ENCODE peak calls at places on chromosomes 5 and 9, in ten cellular contexts. One of them, this sample, is unnamed.

GRCh38 chr5:143695244-143695885 is 116.6 kb upstream of the HMHB1 start:
- DNase-seq in IMR-90: peak; percentile 79
- DNase-seq in AG10803: no peak
- DNase-seq in A549: no peak
- DNase-seq in PC-3: no peak
- DNase-seq in uterus: no peak
- DNase-seq in fibroblast of mammary gland: peak; percentile 58
- DNase-seq in mucosa of descending colon: no peak
- DNase-seq in aorta: no peak
- DNase-seq in CD8-positive, alpha-beta T cell: no peak
- DNase-seq in this sample: no peak

GRCh38 chr5:44536650-44537260 is 147.5 kb upstream of the FGF10 start:
- DNase-seq in IMR-90: peak; percentile 17
- DNase-seq in AG10803: peak; percentile 37
- DNase-seq in A549: peak; percentile 10
- DNase-seq in PC-3: peak; percentile 78
- DNase-seq in uterus: no peak
- DNase-seq in fibroblast of mammary gland: peak; percentile 78
- DNase-seq in mucosa of descending colon: peak; percentile 25
- DNase-seq in aorta: no peak
- DNase-seq in CD8-positive, alpha-beta T cell: no peak
- DNase-seq in this sample: no peak

GRCh38 chr5:3613726-3614125 is 18.1 kb downstream of the IRX1 start:
- DNase-seq in IMR-90: no peak
- DNase-seq in AG10803: no peak
- DNase-seq in A549: no peak
- DNase-seq in PC-3: no peak
- DNase-seq in uterus: no peak
- DNase-seq in fibroblast of mammary gland: no peak
- DNase-seq in mucosa of descending colon: no peak
- DNase-seq in aorta: no peak
- DNase-seq in CD8-positive, alpha-beta T cell: no peak
- DNase-seq in this sample: no peak

GRCh38 chr9:14395300-14396082 is 81.5 kb upstream of the NFIB start:
- DNase-seq in IMR-90: no peak
- DNase-seq in AG10803: no peak
- DNase-seq in A549: no peak
- DNase-seq in PC-3: no peak
- DNase-seq in uterus: no peak
- DNase-seq in fibroblast of mammary gland: no peak
- DNase-seq in mucosa of descending colon: no peak
- DNase-seq in aorta: no peak
- DNase-seq in CD8-positive, alpha-beta T cell: no peak
- DNase-seq in this sample: no peak

GRCh38 chr5:157562111-157562581 is 13.4 kb downstream of the ADAM19 start:
- DNase-seq in IMR-90: peak; percentile 63
- DNase-seq in AG10803: peak; percentile 81
- DNase-seq in A549: no peak
- DNase-seq in PC-3: no peak
- DNase-seq in uterus: no peak
- DNase-seq in fibroblast of mammary gland: peak; percentile 80
- DNase-seq in mucosa of descending colon: no peak
- DNase-seq in aorta: peak; percentile 91
- DNase-seq in CD8-positive, alpha-beta T cell: no peak
- DNase-seq in this sample: peak; percentile 60

GRCh38 chr5:88436290-88436689 is 167.6 kb upstream of the TMEM161B start:
- DNase-seq in IMR-90: no peak
- DNase-seq in AG10803: no peak
- DNase-seq in A549: no peak
- DNase-seq in PC-3: peak; percentile 21
- DNase-seq in uterus: no peak
- DNase-seq in fibroblast of mammary gland: no peak
- DNase-seq in mucosa of descending colon: no peak
- DNase-seq in aorta: no peak
- DNase-seq in CD8-positive, alpha-beta T cell: no peak
- DNase-seq in this sample: no peak

GRCh38 chr5:132260714-132261615 is 3.5 kb downstream of the PDLIM4 start:
- DNase-seq in IMR-90: peak; percentile 96
- DNase-seq in AG10803: peak; percentile 73
- DNase-seq in A549: no peak
- DNase-seq in PC-3: peak; percentile 80
- DNase-seq in uterus: peak; percentile 72
- DNase-seq in fibroblast of mammary gland: peak; percentile 98
- DNase-seq in mucosa of descending colon: peak; percentile 48
- DNase-seq in aorta: peak; percentile 84
- DNase-seq in CD8-positive, alpha-beta T cell: peak; percentile 11
- DNase-seq in this sample: peak; percentile 92

GRCh38 chr5:172743112-172743959 is 27.7 kb downstream of the DUSP1 start:
- DNase-seq in IMR-90: no peak
- DNase-seq in AG10803: no peak
- DNase-seq in A549: no peak
- DNase-seq in PC-3: no peak
- DNase-seq in uterus: no peak
- DNase-seq in fibroblast of mammary gland: no peak
- DNase-seq in mucosa of descending colon: no peak
- DNase-seq in aorta: no peak
- DNase-seq in CD8-positive, alpha-beta T cell: no peak
- DNase-seq in this sample: no peak

GRCh38 chr5:497090-497489 is 27.2 kb downstream of the SLC9A3 start:
- DNase-seq in IMR-90: no peak
- DNase-seq in AG10803: no peak
- DNase-seq in A549: no peak
- DNase-seq in PC-3: no peak
- DNase-seq in uterus: no peak
- DNase-seq in fibroblast of mammary gland: no peak
- DNase-seq in mucosa of descending colon: no peak
- DNase-seq in aorta: no peak
- DNase-seq in CD8-positive, alpha-beta T cell: no peak
- DNase-seq in this sample: no peak

GRCh38 chr9:16708638-16709435 is 161.6 kb downstream of the BNC2 start:
- DNase-seq in IMR-90: peak; percentile 74
- DNase-seq in AG10803: no peak
- DNase-seq in A549: no peak
- DNase-seq in PC-3: no peak
- DNase-seq in uterus: no peak
- DNase-seq in fibroblast of mammary gland: peak; percentile 80
- DNase-seq in mucosa of descending colon: no peak
- DNase-seq in aorta: no peak
- DNase-seq in CD8-positive, alpha-beta T cell: no peak
- DNase-seq in this sample: no peak

GRCh38 chr5:140725799-140726471 is 25.7 kb downstream of the ZMAT2 start:
- DNase-seq in IMR-90: peak; percentile 94
- DNase-seq in AG10803: peak; percentile 89
- DNase-seq in A549: peak; percentile 90
- DNase-seq in PC-3: no peak
- DNase-seq in uterus: peak; percentile 35
- DNase-seq in fibroblast of mammary gland: peak; percentile 96
- DNase-seq in mucosa of descending colon: peak; percentile 30
- DNase-seq in aorta: peak; percentile 77
- DNase-seq in CD8-positive, alpha-beta T cell: peak; percentile 28
- DNase-seq in this sample: peak; percentile 58

GRCh38 chr9:114588671-114589526 is 1.3 kb downstream of the ATP6V1G1 start:
- DNase-seq in IMR-90: peak; percentile 84
- DNase-seq in AG10803: peak; percentile 43
- DNase-seq in A549: no peak
- DNase-seq in PC-3: peak; percentile 55
- DNase-seq in uterus: no peak
- DNase-seq in fibroblast of mammary gland: peak; percentile 76
- DNase-seq in mucosa of descending colon: peak; percentile 15
- DNase-seq in aorta: no peak
- DNase-seq in CD8-positive, alpha-beta T cell: no peak
- DNase-seq in this sample: no peak

GRCh38 chr9:138046641-138047301 is 169.2 kb downstream of the CACNA1B start:
- DNase-seq in IMR-90: no peak
- DNase-seq in AG10803: no peak
- DNase-seq in A549: no peak
- DNase-seq in PC-3: no peak
- DNase-seq in uterus: no peak
- DNase-seq in fibroblast of mammary gland: no peak
- DNase-seq in mucosa of descending colon: no peak
- DNase-seq in aorta: no peak
- DNase-seq in CD8-positive, alpha-beta T cell: no peak
- DNase-seq in this sample: no peak

GRCh38 chr5:12111263-12111662 is 207.0 kb upstream of the CTNND2 start:
- DNase-seq in IMR-90: no peak
- DNase-seq in AG10803: no peak
- DNase-seq in A549: no peak
- DNase-seq in PC-3: no peak
- DNase-seq in uterus: no peak
- DNase-seq in fibroblast of mammary gland: no peak
- DNase-seq in mucosa of descending colon: no peak
- DNase-seq in aorta: no peak
- DNase-seq in CD8-positive, alpha-beta T cell: no peak
- DNase-seq in this sample: no peak
- H3K4me3 ChIP-seq in IMR-90: no peak overlapping the region
- H3K4me3 ChIP-seq in AG10803: no peak overlapping the region
- H3K4me3 ChIP-seq in A549: no peak overlapping the region
- H3K4me3 ChIP-seq in PC-3: no peak overlapping the region
- H3K4me3 ChIP-seq in uterus: no peak overlapping the region
- H3K4me3 ChIP-seq in fibroblast of mammary gland: no peak overlapping the region
- H3K4me3 ChIP-seq in mucosa of descending colon: no peak overlapping the region
- H3K4me3 ChIP-seq in aorta: no peak overlapping the region
- H3K4me3 ChIP-seq in CD8-positive, alpha-beta T cell: no peak overlapping the region
- H3K4me3 ChIP-seq in this sample: no peak overlapping the region

GRCh38 chr9:110179734-110180133 is 28.2 kb downstream of the C9orf152 start:
- DNase-seq in IMR-90: peak; percentile 86
- DNase-seq in AG10803: peak; percentile 82
- DNase-seq in A549: peak; percentile 11
- DNase-seq in PC-3: peak; percentile 62
- DNase-seq in uterus: no peak
- DNase-seq in fibroblast of mammary gland: peak; percentile 86
- DNase-seq in mucosa of descending colon: no peak
- DNase-seq in aorta: no peak
- DNase-seq in CD8-positive, alpha-beta T cell: no peak
- DNase-seq in this sample: peak; percentile 72

GRCh38 chr9:110180713-110181434 is 27.1 kb downstream of the C9orf152 start:
- DNase-seq in IMR-90: peak; percentile 80
- DNase-seq in AG10803: no peak
- DNase-seq in A549: no peak
- DNase-seq in PC-3: peak; percentile 79
- DNase-seq in uterus: peak; percentile 55
- DNase-seq in fibroblast of mammary gland: peak; percentile 90
- DNase-seq in mucosa of descending colon: peak; percentile 63
- DNase-seq in aorta: peak; percentile 78
- DNase-seq in CD8-positive, alpha-beta T cell: no peak
- DNase-seq in this sample: peak; percentile 56

GRCh38 chr9:110178281-110178680 is 29.7 kb downstream of the C9orf152 start:
- DNase-seq in IMR-90: no peak
- DNase-seq in AG10803: no peak
- DNase-seq in A549: no peak
- DNase-seq in PC-3: peak; percentile 51
- DNase-seq in uterus: no peak
- DNase-seq in fibroblast of mammary gland: no peak
- DNase-seq in mucosa of descending colon: no peak
- DNase-seq in aorta: no peak
- DNase-seq in CD8-positive, alpha-beta T cell: no peak
- DNase-seq in this sample: no peak

GRCh38 chr9:110183208-110184145 is 24.5 kb downstream of the C9orf152 start:
- DNase-seq in IMR-90: peak; percentile 77
- DNase-seq in AG10803: peak; percentile 73
- DNase-seq in A549: peak; percentile 79
- DNase-seq in PC-3: peak; percentile 80
- DNase-seq in uterus: peak; percentile 57
- DNase-seq in fibroblast of mammary gland: peak; percentile 81
- DNase-seq in mucosa of descending colon: peak; percentile 83
- DNase-seq in aorta: no peak
- DNase-seq in CD8-positive, alpha-beta T cell: peak; percentile 8
- DNase-seq in this sample: peak; percentile 35

GRCh38 chr9:110180386-110180712 is 27.6 kb downstream of the C9orf152 start:
- DNase-seq in IMR-90: no peak
- DNase-seq in AG10803: peak; percentile 90
- DNase-seq in A549: no peak
- DNase-seq in PC-3: no peak
- DNase-seq in uterus: no peak
- DNase-seq in fibroblast of mammary gland: no peak
- DNase-seq in mucosa of descending colon: no peak
- DNase-seq in aorta: no peak
- DNase-seq in CD8-positive, alpha-beta T cell: no peak
- DNase-seq in this sample: no peak
- H3K4me3 ChIP-seq in IMR-90: no peak overlapping the region
- H3K4me3 ChIP-seq in AG10803: no peak overlapping the region
- H3K4me3 ChIP-seq in A549: no peak overlapping the region
- H3K4me3 ChIP-seq in PC-3: no peak overlapping the region
- H3K4me3 ChIP-seq in uterus: no peak overlapping the region
- H3K4me3 ChIP-seq in fibroblast of mammary gland: no peak overlapping the region
- H3K4me3 ChIP-seq in mucosa of descending colon: no peak overlapping the region
- H3K4me3 ChIP-seq in aorta: no peak overlapping the region
- H3K4me3 ChIP-seq in CD8-positive, alpha-beta T cell: no peak overlapping the region
- H3K4me3 ChIP-seq in this sample: no peak overlapping the region

GRCh38 chr5:175385691-175386360 is 58.2 kb downstream of the DRD1 start:
- DNase-seq in IMR-90: peak; percentile 69
- DNase-seq in AG10803: peak; percentile 3
- DNase-seq in A549: no peak
- DNase-seq in PC-3: peak; percentile 85
- DNase-seq in uterus: no peak
- DNase-seq in fibroblast of mammary gland: no peak
- DNase-seq in mucosa of descending colon: no peak
- DNase-seq in aorta: no peak
- DNase-seq in CD8-positive, alpha-beta T cell: no peak
- DNase-seq in this sample: no peak

GRCh38 chr5:175383350-175383749 is 60.6 kb downstream of the DRD1 start:
- DNase-seq in IMR-90: no peak
- DNase-seq in AG10803: no peak
- DNase-seq in A549: no peak
- DNase-seq in PC-3: peak; percentile 63
- DNase-seq in uterus: no peak
- DNase-seq in fibroblast of mammary gland: peak; percentile 11
- DNase-seq in mucosa of descending colon: peak; percentile 10
- DNase-seq in aorta: no peak
- DNase-seq in CD8-positive, alpha-beta T cell: no peak
- DNase-seq in this sample: no peak

GRCh38 chr5:175386526-175386925 is 57.5 kb downstream of the DRD1 start:
- DNase-seq in IMR-90: no peak
- DNase-seq in AG10803: no peak
- DNase-seq in A549: no peak
- DNase-seq in PC-3: no peak
- DNase-seq in uterus: no peak
- DNase-seq in fibroblast of mammary gland: no peak
- DNase-seq in mucosa of descending colon: no peak
- DNase-seq in aorta: no peak
- DNase-seq in CD8-positive, alpha-beta T cell: no peak
- DNase-seq in this sample: no peak

GRCh38 chr5:175387144-175387543 is 56.8 kb downstream of the DRD1 start:
- DNase-seq in IMR-90: no peak
- DNase-seq in AG10803: no peak
- DNase-seq in A549: no peak
- DNase-seq in PC-3: no peak
- DNase-seq in uterus: no peak
- DNase-seq in fibroblast of mammary gland: no peak
- DNase-seq in mucosa of descending colon: no peak
- DNase-seq in aorta: no peak
- DNase-seq in CD8-positive, alpha-beta T cell: no peak
- DNase-seq in this sample: no peak

GRCh38 chr5:175384724-175385552 is 59.0 kb downstream of the DRD1 start:
- DNase-seq in IMR-90: peak; percentile 44
- DNase-seq in AG10803: no peak
- DNase-seq in A549: no peak
- DNase-seq in PC-3: peak; percentile 31
- DNase-seq in uterus: no peak
- DNase-seq in fibroblast of mammary gland: no peak
- DNase-seq in mucosa of descending colon: no peak
- DNase-seq in aorta: no peak
- DNase-seq in CD8-positive, alpha-beta T cell: no peak
- DNase-seq in this sample: no peak
- H3K4me3 ChIP-seq in IMR-90: no peak overlapping the region
- H3K4me3 ChIP-seq in AG10803: no peak overlapping the region
- H3K4me3 ChIP-seq in A549: peak overlapping the region; percentile 5
- H3K4me3 ChIP-seq in PC-3: peak overlapping the region; percentile 42
- H3K4me3 ChIP-seq in uterus: no peak overlapping the region
- H3K4me3 ChIP-seq in fibroblast of mammary gland: no peak overlapping the region
- H3K4me3 ChIP-seq in mucosa of descending colon: no peak overlapping the region
- H3K4me3 ChIP-seq in aorta: no peak overlapping the region
- H3K4me3 ChIP-seq in CD8-positive, alpha-beta T cell: no peak overlapping the region
- H3K4me3 ChIP-seq in this sample: no peak overlapping the region

GRCh38 chr9:35659340-35659739 is 1.2 kb downstream of the CCDC107 start:
- DNase-seq in IMR-90: peak; percentile 49
- DNase-seq in AG10803: peak; percentile 76
- DNase-seq in A549: no peak
- DNase-seq in PC-3: peak; percentile 84
- DNase-seq in uterus: no peak
- DNase-seq in fibroblast of mammary gland: peak; percentile 91
- DNase-seq in mucosa of descending colon: no peak
- DNase-seq in aorta: no peak
- DNase-seq in CD8-positive, alpha-beta T cell: no peak
- DNase-seq in this sample: peak; percentile 53
- H3K4me3 ChIP-seq in IMR-90: peak overlapping the region; percentile 78
- H3K4me3 ChIP-seq in AG10803: peak overlapping the region; percentile 91
- H3K4me3 ChIP-seq in A549: peak overlapping the region; percentile 68
- H3K4me3 ChIP-seq in PC-3: peak overlapping the region; percentile 96
- H3K4me3 ChIP-seq in uterus: peak overlapping the region; percentile 82
- H3K4me3 ChIP-seq in fibroblast of mammary gland: peak overlapping the region; percentile 84
- H3K4me3 ChIP-seq in mucosa of descending colon: no peak overlapping the region
- H3K4me3 ChIP-seq in aorta: peak overlapping the region; percentile 80
- H3K4me3 ChIP-seq in CD8-positive, alpha-beta T cell: peak overlapping the region; percentile 94
- H3K4me3 ChIP-seq in this sample: peak overlapping the region; percentile 79